ENCODE peak calls at places on chromosome 6, in five cellular contexts. One of them, this sample, is unnamed.

GRCh38 chr6:27668442-27669275 is 195.8 kb upstream of the ZNF184 start:
- DNase-seq in cardiac fibroblast: peak; percentile 60
- DNase-seq in HepG2: peak; percentile 66
- DNase-seq in heart right ventricle: no peak
- DNase-seq in MCF 10A: peak; percentile 75
- DNase-seq in this sample: no peak

GRCh38 chr6:17421406-17421805 is 28.0 kb downstream of the CAP2 start:
- DNase-seq in cardiac fibroblast: no peak
- DNase-seq in HepG2: no peak
- DNase-seq in heart right ventricle: no peak
- DNase-seq in MCF 10A: no peak
- DNase-seq in this sample: no peak

GRCh38 chr6:39224523-39225182 is 4.6 kb downstream of the KCNK5 start:
- DNase-seq in cardiac fibroblast: no peak
- DNase-seq in HepG2: no peak
- DNase-seq in heart right ventricle: no peak
- DNase-seq in MCF 10A: no peak
- DNase-seq in this sample: no peak

GRCh38 chr6:39945626-39946025 is 11.4 kb upstream of the MOCS1 start:
- DNase-seq in cardiac fibroblast: no peak
- DNase-seq in HepG2: no peak
- DNase-seq in heart right ventricle: no peak
- DNase-seq in MCF 10A: no peak
- DNase-seq in this sample: no peak

GRCh38 chr6:167130712-167131684 is 8.1 kb downstream of the CCR6 start:
- DNase-seq in cardiac fibroblast: no peak
- DNase-seq in HepG2: peak; percentile 89
- DNase-seq in heart right ventricle: no peak
- DNase-seq in MCF 10A: no peak
- DNase-seq in this sample: no peak

GRCh38 chr6:13248053-13248452 is 80.3 kb downstream of the TBC1D7 start:
- DNase-seq in cardiac fibroblast: peak; percentile 54
- DNase-seq in HepG2: peak; percentile 49
- DNase-seq in heart right ventricle: no peak
- DNase-seq in MCF 10A: peak; percentile 14
- DNase-seq in this sample: peak; percentile 26

GRCh38 chr6:78746457-78746856 is 120.9 kb upstream of the IRAK1BP1 start:
- DNase-seq in cardiac fibroblast: peak; percentile 18
- DNase-seq in HepG2: no peak
- DNase-seq in heart right ventricle: no peak
- DNase-seq in MCF 10A: no peak
- DNase-seq in this sample: no peak

GRCh38 chr6:1208876-1209275 is 103.0 kb upstream of the FOXQ1 start:
- DNase-seq in cardiac fibroblast: no peak
- DNase-seq in HepG2: no peak
- DNase-seq in heart right ventricle: no peak
- DNase-seq in MCF 10A: peak; percentile 13
- DNase-seq in this sample: no peak

GRCh38 chr6:72798196-72798595 is 176.3 kb downstream of the KCNQ5 start:
- DNase-seq in cardiac fibroblast: peak; percentile 10
- DNase-seq in HepG2: no peak
- DNase-seq in heart right ventricle: no peak
- DNase-seq in MCF 10A: peak; percentile 49
- DNase-seq in this sample: no peak

GRCh38 chr6:39765508-39766065 is 26.6 kb upstream of the DAAM2 start:
- DNase-seq in cardiac fibroblast: no peak
- DNase-seq in HepG2: no peak
- DNase-seq in heart right ventricle: no peak
- DNase-seq in MCF 10A: no peak
- DNase-seq in this sample: no peak

GRCh38 chr6:139887275-139887674 is 512.8 kb upstream of the CITED2 start:
- DNase-seq in cardiac fibroblast: no peak
- DNase-seq in HepG2: no peak
- DNase-seq in heart right ventricle: no peak
- DNase-seq in MCF 10A: no peak
- DNase-seq in this sample: no peak

GRCh38 chr6:12009904-12010634 is 2.0 kb upstream of the HIVEP1 start:
- DNase-seq in cardiac fibroblast: peak; percentile 81
- DNase-seq in HepG2: no peak
- DNase-seq in heart right ventricle: peak; percentile 62
- DNase-seq in MCF 10A: peak; percentile 35
- DNase-seq in this sample: no peak

DNA sequence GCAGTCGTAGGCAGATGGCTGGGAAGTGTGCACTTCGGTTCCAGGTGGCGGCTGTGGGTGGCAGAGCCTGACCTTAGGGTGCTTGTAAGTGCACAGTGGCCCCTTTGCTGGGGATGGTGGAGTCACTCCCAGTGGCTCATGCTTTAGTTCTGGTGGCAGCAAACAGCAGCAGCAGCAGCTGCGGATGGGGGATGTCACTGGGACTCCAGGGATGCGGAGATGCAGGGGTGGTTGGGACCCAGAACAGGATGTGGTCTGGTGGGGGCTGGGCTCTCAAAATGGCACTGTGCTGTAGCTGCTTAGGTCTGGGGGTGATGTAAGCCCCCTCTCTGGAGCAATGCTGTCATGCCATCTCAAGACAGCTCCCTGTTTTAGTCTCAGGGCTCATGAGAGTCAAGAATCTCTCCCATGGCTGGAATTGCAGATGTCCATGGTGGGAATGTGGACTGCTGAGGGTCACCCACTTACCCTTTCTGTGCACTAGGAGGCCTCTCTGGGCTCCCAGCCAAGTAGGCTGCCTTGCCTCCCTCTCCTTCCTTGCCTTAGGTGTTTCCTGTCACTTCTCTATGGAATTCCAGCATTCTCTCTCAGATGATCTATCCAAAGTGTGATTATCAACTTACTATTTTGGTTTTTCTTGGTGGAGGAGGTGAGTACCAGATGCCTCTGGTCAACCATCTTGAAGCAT is 146.7 kb upstream of the SLC22A23 start:
- DNase-seq in cardiac fibroblast: peak; percentile 30
- DNase-seq in HepG2: no peak
- DNase-seq in heart right ventricle: no peak
- DNase-seq in MCF 10A: peak; percentile 63
- DNase-seq in this sample: no peak
- TF ChIP-seq CTCF in cardiac fibroblast: peak; percentile 21
- TF ChIP-seq CTCF in HepG2: no peak
- TF ChIP-seq CTCF in heart right ventricle: no peak
- TF ChIP-seq CTCF in MCF 10A: no peak
- TF ChIP-seq CTCF in this sample: no peak

GRCh38 chr6:56708810-56709597 is 66.3 kb upstream of the DST start:
- DNase-seq in cardiac fibroblast: peak; percentile 85
- DNase-seq in HepG2: peak; percentile 66
- DNase-seq in heart right ventricle: no peak
- DNase-seq in MCF 10A: peak; percentile 59
- DNase-seq in this sample: no peak
- TF ChIP-seq CTCF in cardiac fibroblast: peak; percentile 53
- TF ChIP-seq CTCF in HepG2: peak; percentile 62
- TF ChIP-seq CTCF in heart right ventricle: peak; percentile 64
- TF ChIP-seq CTCF in MCF 10A: peak; percentile 24
- TF ChIP-seq CTCF in this sample: peak; percentile 42

GRCh38 chr6:75892384-75892783 is 143.3 kb downstream of the MYO6 start:
- DNase-seq in cardiac fibroblast: no peak
- DNase-seq in HepG2: no peak
- DNase-seq in heart right ventricle: no peak
- DNase-seq in MCF 10A: no peak
- DNase-seq in this sample: no peak

GRCh38 chr6:75893776-75894152 is 144.7 kb downstream of the MYO6 start:
- DNase-seq in cardiac fibroblast: no peak
- DNase-seq in HepG2: no peak
- DNase-seq in heart right ventricle: no peak
- DNase-seq in MCF 10A: no peak
- DNase-seq in this sample: no peak

GRCh38 chr6:75896526-75896925 is 147.5 kb downstream of the MYO6 start:
- DNase-seq in cardiac fibroblast: no peak
- DNase-seq in HepG2: no peak
- DNase-seq in heart right ventricle: no peak
- DNase-seq in MCF 10A: no peak
- DNase-seq in this sample: no peak

DNA sequence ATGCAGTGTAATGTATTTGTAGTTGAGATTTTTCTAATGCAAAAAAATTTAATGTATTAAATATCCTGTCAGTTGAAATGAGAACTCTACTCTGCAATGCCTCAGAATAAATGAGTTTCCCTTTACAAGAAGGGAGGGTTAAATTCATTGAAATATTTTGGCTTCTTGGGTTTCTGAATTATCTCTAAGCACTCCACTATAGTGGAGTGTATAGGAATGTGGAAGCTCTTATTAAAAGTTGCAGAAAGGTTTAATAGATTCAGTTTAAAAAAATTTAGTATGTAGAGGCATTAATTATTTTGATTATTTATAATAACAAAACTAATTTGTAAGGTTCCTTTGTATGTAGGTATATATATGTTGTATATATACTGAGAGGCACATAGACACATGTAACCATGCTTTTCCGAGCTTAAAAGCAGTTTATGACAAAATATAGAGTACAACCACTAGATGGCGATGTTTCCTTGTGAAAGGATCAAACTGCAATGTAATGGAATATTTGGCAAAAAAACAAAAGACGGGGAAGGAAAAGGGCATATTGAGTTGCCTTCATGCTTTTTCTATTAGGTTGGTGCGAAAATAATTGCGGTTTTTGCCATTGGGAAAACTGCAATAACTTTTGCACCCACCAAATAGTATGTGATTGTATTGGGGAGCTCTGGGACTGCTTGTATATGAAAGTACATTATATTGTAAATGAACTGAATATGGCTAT is 144.2 kb downstream of the MYO6 start:
- DNase-seq in cardiac fibroblast: peak; percentile 90
- DNase-seq in HepG2: peak; percentile 61
- DNase-seq in heart right ventricle: no peak
- DNase-seq in MCF 10A: peak; percentile 72
- DNase-seq in this sample: peak; percentile 22
- TF ChIP-seq CTCF in cardiac fibroblast: peak; percentile 60
- TF ChIP-seq CTCF in HepG2: peak; percentile 75
- TF ChIP-seq CTCF in heart right ventricle: peak; percentile 80
- TF ChIP-seq CTCF in MCF 10A: peak; percentile 62
- TF ChIP-seq CTCF in this sample: peak; percentile 65

GRCh38 chr6:151762817-151763216 is 44.7 kb upstream of the ESR1 start:
- DNase-seq in cardiac fibroblast: no peak
- DNase-seq in HepG2: no peak
- DNase-seq in heart right ventricle: no peak
- DNase-seq in MCF 10A: no peak
- DNase-seq in this sample: no peak

GRCh38 chr6:151763938-151764680 is 43.4 kb upstream of the ESR1 start:
- DNase-seq in cardiac fibroblast: peak; percentile 92
- DNase-seq in HepG2: peak; percentile 46
- DNase-seq in heart right ventricle: peak; percentile 95
- DNase-seq in MCF 10A: peak; percentile 96
- DNase-seq in this sample: no peak

GRCh38 chr6:151765444-151765886 is 42.0 kb upstream of the ESR1 start:
- DNase-seq in cardiac fibroblast: peak; percentile 93
- DNase-seq in HepG2: peak; percentile 79
- DNase-seq in heart right ventricle: peak; percentile 70
- DNase-seq in MCF 10A: peak; percentile 85
- DNase-seq in this sample: peak; percentile 41

GRCh38 chr6:151760486-151760885 is 47.0 kb upstream of the ESR1 start:
- DNase-seq in cardiac fibroblast: no peak
- DNase-seq in HepG2: no peak
- DNase-seq in heart right ventricle: no peak
- DNase-seq in MCF 10A: no peak
- DNase-seq in this sample: no peak

GRCh38 chr6:151763303-151763702 is 44.2 kb upstream of the ESR1 start:
- DNase-seq in cardiac fibroblast: peak; percentile 49
- DNase-seq in HepG2: peak; percentile 15
- DNase-seq in heart right ventricle: no peak
- DNase-seq in MCF 10A: peak; percentile 76
- DNase-seq in this sample: no peak
- TF ChIP-seq CTCF in cardiac fibroblast: peak; percentile 69
- TF ChIP-seq CTCF in HepG2: no peak
- TF ChIP-seq CTCF in heart right ventricle: peak; percentile 13
- TF ChIP-seq CTCF in MCF 10A: peak; percentile 50
- TF ChIP-seq CTCF in this sample: peak; percentile 47

GRCh38 chr6:137341721-137342195 is 122.6 kb upstream of the IFNGR1 start:
- DNase-seq in cardiac fibroblast: peak; percentile 51
- DNase-seq in HepG2: no peak
- DNase-seq in heart right ventricle: peak; percentile 6
- DNase-seq in MCF 10A: peak; percentile 53
- DNase-seq in this sample: no peak
- TF ChIP-seq CTCF in cardiac fibroblast: no peak
- TF ChIP-seq CTCF in HepG2: peak; percentile 56
- TF ChIP-seq CTCF in heart right ventricle: no peak
- TF ChIP-seq CTCF in MCF 10A: no peak
- TF ChIP-seq CTCF in this sample: no peak